ENCODE peak calls at places on chromosome 16, in nine cellular contexts. One of them, this sample, is unnamed.

GRCh38 chr16:57590654-57591085 is 37.8 kb upstream of the ADGRG1 start:
- DNase-seq in tibial artery: no peak
- DNase-seq in stimulated activated CD8-positive, alpha-beta memory T cell treated with anti-CD3 and anti-CD28 coated beads, Interleukin-12 subunit alpha, Interleukin-12 subunit beta, amount 100 ng/mL, for 4 hours: no peak
- DNase-seq in GM03348: peak
- DNase-seq in nephron progenitor cell: no peak
- DNase-seq in NCI-H2029 treated with DMSO at 0.1 percent for 48 hours: no peak
- DNase-seq in psoas muscle: no peak
- DNase-seq in activated CD4-positive, alpha-beta T cell treated with anti-CD3 and anti-CD28 coated beads, Interleukin-2, amount 50 U/mL, for 24 hours: no peak
- DNase-seq in upper lobe of right lung: no peak
- DNase-seq in this sample: no peak

GRCh38 chr16:88619859-88620655 is 18.3 kb upstream of the IL17C start:
- DNase-seq in psoas muscle: no peak
- DNase-seq in NCI-H2029 treated with DMSO at 0.1 percent for 48 hours: no peak
- DNase-seq in upper lobe of right lung: no peak
- DNase-seq in stimulated activated CD8-positive, alpha-beta memory T cell treated with anti-CD3 and anti-CD28 coated beads, Interleukin-12 subunit alpha, Interleukin-12 subunit beta, amount 100 ng/mL, for 4 hours: peak
- DNase-seq in activated CD4-positive, alpha-beta T cell treated with anti-CD3 and anti-CD28 coated beads, Interleukin-2, amount 50 U/mL, for 24 hours: no peak
- DNase-seq in nephron progenitor cell: no peak
- DNase-seq in GM03348: no peak
- DNase-seq in tibial artery: no peak
- DNase-seq in this sample: peak

GRCh38 chr16:75836377-75837010 is 110.2 kb upstream of the CPHXL start:
- DNase-seq in upper lobe of right lung: no peak
- DNase-seq in GM03348: no peak
- DNase-seq in psoas muscle: no peak
- DNase-seq in stimulated activated CD8-positive, alpha-beta memory T cell treated with anti-CD3 and anti-CD28 coated beads, Interleukin-12 subunit alpha, Interleukin-12 subunit beta, amount 100 ng/mL, for 4 hours: no peak
- DNase-seq in activated CD4-positive, alpha-beta T cell treated with anti-CD3 and anti-CD28 coated beads, Interleukin-2, amount 50 U/mL, for 24 hours: no peak
- DNase-seq in nephron progenitor cell: no peak
- DNase-seq in tibial artery: no peak
- DNase-seq in NCI-H2029 treated with DMSO at 0.1 percent for 48 hours: no peak
- DNase-seq in this sample: no peak

GRCh38 chr16:84307209-84307954 is 12.7 kb downstream of the WFDC1 start:
- DNase-seq in psoas muscle: no peak
- DNase-seq in activated CD4-positive, alpha-beta T cell treated with anti-CD3 and anti-CD28 coated beads, Interleukin-2, amount 50 U/mL, for 24 hours: no peak
- DNase-seq in NCI-H2029 treated with DMSO at 0.1 percent for 48 hours: no peak
- DNase-seq in upper lobe of right lung: no peak
- DNase-seq in stimulated activated CD8-positive, alpha-beta memory T cell treated with anti-CD3 and anti-CD28 coated beads, Interleukin-12 subunit alpha, Interleukin-12 subunit beta, amount 100 ng/mL, for 4 hours: no peak
- DNase-seq in nephron progenitor cell: no peak
- DNase-seq in GM03348: no peak
- DNase-seq in tibial artery: no peak
- DNase-seq in this sample: no peak

GRCh38 chr16:73217654-73218053 is 169.7 kb upstream of the ZFHX3 start:
- DNase-seq in NCI-H2029 treated with DMSO at 0.1 percent for 48 hours: no peak
- DNase-seq in stimulated activated CD8-positive, alpha-beta memory T cell treated with anti-CD3 and anti-CD28 coated beads, Interleukin-12 subunit alpha, Interleukin-12 subunit beta, amount 100 ng/mL, for 4 hours: no peak
- DNase-seq in psoas muscle: no peak
- DNase-seq in tibial artery: no peak
- DNase-seq in activated CD4-positive, alpha-beta T cell treated with anti-CD3 and anti-CD28 coated beads, Interleukin-2, amount 50 U/mL, for 24 hours: no peak
- DNase-seq in upper lobe of right lung: no peak
- DNase-seq in GM03348: no peak
- DNase-seq in nephron progenitor cell: no peak
- DNase-seq in this sample: no peak

GRCh38 chr16:50263940-50264929 is 2.1 kb upstream of the ADCY7 start:
- DNase-seq in tibial artery: no peak
- DNase-seq in psoas muscle: no peak
- DNase-seq in GM03348: no peak
- DNase-seq in stimulated activated CD8-positive, alpha-beta memory T cell treated with anti-CD3 and anti-CD28 coated beads, Interleukin-12 subunit alpha, Interleukin-12 subunit beta, amount 100 ng/mL, for 4 hours: no peak
- DNase-seq in NCI-H2029 treated with DMSO at 0.1 percent for 48 hours: no peak
- DNase-seq in nephron progenitor cell: no peak
- DNase-seq in activated CD4-positive, alpha-beta T cell treated with anti-CD3 and anti-CD28 coated beads, Interleukin-2, amount 50 U/mL, for 24 hours: no peak
- DNase-seq in upper lobe of right lung: no peak
- DNase-seq in this sample: no peak

GRCh38 chr16:59707441-59707840 is 973.3 kb upstream of the GOT2 start:
- DNase-seq in upper lobe of right lung: no peak
- DNase-seq in GM03348: no peak
- DNase-seq in stimulated activated CD8-positive, alpha-beta memory T cell treated with anti-CD3 and anti-CD28 coated beads, Interleukin-12 subunit alpha, Interleukin-12 subunit beta, amount 100 ng/mL, for 4 hours: no peak
- DNase-seq in psoas muscle: no peak
- DNase-seq in activated CD4-positive, alpha-beta T cell treated with anti-CD3 and anti-CD28 coated beads, Interleukin-2, amount 50 U/mL, for 24 hours: no peak
- DNase-seq in tibial artery: no peak
- DNase-seq in NCI-H2029 treated with DMSO at 0.1 percent for 48 hours: no peak
- DNase-seq in nephron progenitor cell: no peak
- DNase-seq in this sample: no peak

GRCh38 chr16:17412221-17412620 is 58.5 kb downstream of the XYLT1 start:
- DNase-seq in stimulated activated CD8-positive, alpha-beta memory T cell treated with anti-CD3 and anti-CD28 coated beads, Interleukin-12 subunit alpha, Interleukin-12 subunit beta, amount 100 ng/mL, for 4 hours: no peak
- DNase-seq in tibial artery: no peak
- DNase-seq in psoas muscle: no peak
- DNase-seq in GM03348: peak
- DNase-seq in NCI-H2029 treated with DMSO at 0.1 percent for 48 hours: no peak
- DNase-seq in activated CD4-positive, alpha-beta T cell treated with anti-CD3 and anti-CD28 coated beads, Interleukin-2, amount 50 U/mL, for 24 hours: no peak
- DNase-seq in nephron progenitor cell: no peak
- DNase-seq in upper lobe of right lung: no peak
- DNase-seq in this sample: no peak

GRCh38 chr16:88084881-88085280 is 133.6 kb downstream of the BANP start:
- DNase-seq in nephron progenitor cell: no peak
- DNase-seq in GM03348: peak
- DNase-seq in activated CD4-positive, alpha-beta T cell treated with anti-CD3 and anti-CD28 coated beads, Interleukin-2, amount 50 U/mL, for 24 hours: no peak
- DNase-seq in stimulated activated CD8-positive, alpha-beta memory T cell treated with anti-CD3 and anti-CD28 coated beads, Interleukin-12 subunit alpha, Interleukin-12 subunit beta, amount 100 ng/mL, for 4 hours: no peak
- DNase-seq in upper lobe of right lung: no peak
- DNase-seq in psoas muscle: no peak
- DNase-seq in tibial artery: peak
- DNase-seq in NCI-H2029 treated with DMSO at 0.1 percent for 48 hours: no peak
- DNase-seq in this sample: no peak

GRCh38 chr16:65875362-65876199 is 490.9 kb upstream of the CDH5 start:
- DNase-seq in activated CD4-positive, alpha-beta T cell treated with anti-CD3 and anti-CD28 coated beads, Interleukin-2, amount 50 U/mL, for 24 hours: no peak
- DNase-seq in stimulated activated CD8-positive, alpha-beta memory T cell treated with anti-CD3 and anti-CD28 coated beads, Interleukin-12 subunit alpha, Interleukin-12 subunit beta, amount 100 ng/mL, for 4 hours: no peak
- DNase-seq in psoas muscle: no peak
- DNase-seq in GM03348: no peak
- DNase-seq in upper lobe of right lung: no peak
- DNase-seq in tibial artery: no peak
- DNase-seq in NCI-H2029 treated with DMSO at 0.1 percent for 48 hours: no peak
- DNase-seq in nephron progenitor cell: no peak
- DNase-seq in this sample: no peak

GRCh38 chr16:56911771-56912541 is 20.0 kb upstream of the HERPUD1 start:
- DNase-seq in GM03348: peak
- DNase-seq in upper lobe of right lung: peak
- DNase-seq in nephron progenitor cell: no peak
- DNase-seq in activated CD4-positive, alpha-beta T cell treated with anti-CD3 and anti-CD28 coated beads, Interleukin-2, amount 50 U/mL, for 24 hours: no peak
- DNase-seq in stimulated activated CD8-positive, alpha-beta memory T cell treated with anti-CD3 and anti-CD28 coated beads, Interleukin-12 subunit alpha, Interleukin-12 subunit beta, amount 100 ng/mL, for 4 hours: no peak
- DNase-seq in psoas muscle: peak
- DNase-seq in NCI-H2029 treated with DMSO at 0.1 percent for 48 hours: no peak
- DNase-seq in tibial artery: peak
- DNase-seq in this sample: no peak

GRCh38 chr16:57604177-57604576 is 24.3 kb upstream of the ADGRG1 start:
- DNase-seq in psoas muscle: no peak
- DNase-seq in stimulated activated CD8-positive, alpha-beta memory T cell treated with anti-CD3 and anti-CD28 coated beads, Interleukin-12 subunit alpha, Interleukin-12 subunit beta, amount 100 ng/mL, for 4 hours: no peak
- DNase-seq in upper lobe of right lung: no peak
- DNase-seq in GM03348: no peak
- DNase-seq in NCI-H2029 treated with DMSO at 0.1 percent for 48 hours: no peak
- DNase-seq in nephron progenitor cell: no peak
- DNase-seq in tibial artery: no peak
- DNase-seq in activated CD4-positive, alpha-beta T cell treated with anti-CD3 and anti-CD28 coated beads, Interleukin-2, amount 50 U/mL, for 24 hours: no peak
- DNase-seq in this sample: no peak

GRCh38 chr16:57352636-57353047 is 5.9 kb upstream of the CCL22 start:
- DNase-seq in GM03348: no peak
- DNase-seq in nephron progenitor cell: no peak
- DNase-seq in psoas muscle: no peak
- DNase-seq in NCI-H2029 treated with DMSO at 0.1 percent for 48 hours: no peak
- DNase-seq in stimulated activated CD8-positive, alpha-beta memory T cell treated with anti-CD3 and anti-CD28 coated beads, Interleukin-12 subunit alpha, Interleukin-12 subunit beta, amount 100 ng/mL, for 4 hours: no peak
- DNase-seq in upper lobe of right lung: no peak
- DNase-seq in activated CD4-positive, alpha-beta T cell treated with anti-CD3 and anti-CD28 coated beads, Interleukin-2, amount 50 U/mL, for 24 hours: no peak
- DNase-seq in tibial artery: no peak
- DNase-seq in this sample: no peak

This sample was measured in stimulated activated CD4-positive, alpha-beta T cell treated with anti-CD3 and anti-CD28 coated beads, TNF-alpha, amount 100 ng/mL, for 24 hours.